ENCODE peak calls at places on chromosomes 1 and 21, in seven cellular contexts. B is neural crest cell, M is AG09309, J is nephron progenitor cell, U is cardiac muscle cell, P is mucosa of descending colon, G is hepatocyte. K is an unnamed sample.

GRCh38 chr1:71857862-71858261 is 424.5 kb downstream of the NEGR1 start:
- DNase-seq in B (no peak), M (no peak), J (no peak), U (peak), P (no peak), G (no peak), K (no peak)

GRCh38 chr1:108678696-108679095 is 13.4 kb upstream of the PRPF38B start:
- DNase-seq in B (no peak), M (no peak), J (no peak), U (no peak), P (no peak), G (no peak), K (no peak)

GRCh38 chr21:22993822-22994574 is 1995.8 kb downstream of the NCAM2 start:
- DNase-seq in B (no peak), M (no peak), J (no peak), U (no peak), P (no peak), G (no peak), K (no peak)

GRCh38 chr21:44462834-44463200 is 7.5 kb downstream of the LRRC3 start:
- DNase-seq in B (no peak), M (no peak), J (no peak), U (no peak), P (no peak), G (no peak), K (no peak)

GRCh38 chr1:8862528-8862927 is 16.0 kb downstream of the ENO1 start:
- DNase-seq in B (peak), M (no peak), J (peak), U (peak), P (no peak), G (no peak), K (no peak)

GRCh38 chr1:56833088-56833487 is 13.9 kb upstream of the FYB2 start:
- DNase-seq in B (no peak), M (no peak), J (no peak), U (peak), P (no peak), G (no peak), K (no peak)

GRCh38 chr1:75632350-75632949 is 21.5 kb upstream of the SLC44A5 start:
- DNase-seq in B (peak), M (peak), J (peak), U (peak), P (peak), G (peak), K (peak)

GRCh38 chr1:111561328-111561727 is 57.9 kb upstream of the ADORA3 start:
- DNase-seq in B (no peak), M (no peak), J (no peak), U (no peak), P (no peak), G (no peak), K (no peak)

DNA sequence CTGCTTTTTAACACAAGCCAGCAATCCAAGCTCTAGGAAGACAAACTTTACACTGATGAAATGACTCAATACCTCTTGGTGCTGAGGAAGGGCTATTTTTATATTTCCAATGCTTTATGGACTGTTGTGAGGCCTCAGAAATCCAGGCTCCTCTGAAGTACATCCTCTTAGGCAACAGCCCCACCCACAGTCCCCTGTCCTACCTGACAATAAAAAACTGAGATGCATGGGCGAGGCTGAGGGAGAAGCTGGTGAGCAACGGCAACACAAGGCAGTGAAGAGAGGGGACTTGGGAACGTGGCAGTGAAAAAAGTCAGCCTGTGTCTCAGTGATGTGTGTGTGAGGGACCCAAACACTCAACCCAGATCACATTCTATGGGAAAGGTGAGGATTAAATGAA is 10.1 kb upstream of the CPT2 start:
- DNase-seq in B (no peak), M (no peak), J (no peak), U (no peak), P (peak), G (no peak), K (no peak)
- TF ChIP-seq CTCF in B (no peak), M (no peak), J (no peak), U (no peak), P (no peak), G (no peak), K (no peak)

DNA sequence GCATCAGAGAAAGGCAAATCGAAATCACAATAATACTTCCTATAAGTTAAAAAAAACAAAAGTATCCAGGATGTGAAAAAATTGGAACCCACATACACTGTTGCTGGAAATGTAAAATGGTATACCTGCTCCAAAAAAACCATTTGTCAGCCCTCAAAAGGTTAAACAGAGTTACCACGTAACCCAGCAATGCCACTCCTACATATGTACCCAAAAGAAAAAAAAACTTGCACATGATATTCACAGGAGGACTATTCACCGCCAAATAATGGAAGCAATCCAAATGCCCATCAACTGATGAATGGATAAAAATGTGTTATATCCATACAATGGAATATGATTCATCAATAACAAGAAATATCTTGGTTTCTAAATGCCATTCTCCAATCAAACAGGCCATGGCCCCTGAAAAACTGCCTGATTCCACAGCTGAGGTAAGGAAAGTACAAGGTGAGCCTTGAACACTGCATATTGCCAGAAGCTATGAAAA is 38.8 kb upstream of the PSMG1 start:
- DNase-seq in B (no peak), M (no peak), J (no peak), U (no peak), P (no peak), G (no peak), K (no peak)
- TF ChIP-seq CTCF in B (no peak), M (no peak), J (no peak), U (no peak), P (no peak), G (no peak), K (no peak)

GRCh38 chr1:245678866-245679411 is 524.2 kb downstream of the KIF26B start:
- DNase-seq in B (no peak), M (no peak), J (no peak), U (no peak), P (no peak), G (no peak), K (no peak)

GRCh38 chr1:245677446-245678240 is 522.9 kb downstream of the KIF26B start:
- DNase-seq in B (no peak), M (no peak), J (no peak), U (no peak), P (no peak), G (no peak), K (no peak)

GRCh38 chr1:245682638-245683376 is 528.0 kb downstream of the KIF26B start:
- DNase-seq in B (no peak), M (no peak), J (no peak), U (peak), P (no peak), G (no peak), K (no peak)

GRCh38 chr1:245680395-245680794 is 525.6 kb downstream of the KIF26B start:
- DNase-seq in B (no peak), M (no peak), J (no peak), U (no peak), P (no peak), G (no peak), K (no peak)

DNA sequence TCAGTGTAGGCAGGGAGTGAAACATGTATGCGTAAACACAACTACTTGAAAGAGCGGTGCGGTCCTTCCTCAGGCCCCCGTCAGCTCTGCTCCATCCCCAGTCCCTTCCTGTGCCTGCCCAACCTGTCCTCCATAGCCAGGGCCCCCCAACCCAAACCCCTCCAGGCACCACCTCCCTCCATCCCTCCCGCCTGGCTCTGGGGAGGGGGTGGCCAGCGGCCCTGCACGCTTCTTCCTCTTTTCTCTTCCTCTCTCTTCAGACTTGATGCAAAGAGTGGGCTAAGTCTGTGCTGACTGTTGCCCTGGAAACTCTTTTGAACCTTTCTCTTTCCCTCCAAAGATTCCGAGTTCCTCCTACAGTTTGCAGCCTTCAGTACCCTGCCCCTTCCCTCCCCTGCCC is 525.0 kb downstream of the KIF26B start:
- DNase-seq in B (no peak), M (no peak), J (no peak), U (no peak), P (no peak), G (no peak), K (no peak)
- TF ChIP-seq CTCF in B (no peak), M (no peak), J (no peak), U (no peak), P (no peak), G (no peak), K (no peak)

DNA sequence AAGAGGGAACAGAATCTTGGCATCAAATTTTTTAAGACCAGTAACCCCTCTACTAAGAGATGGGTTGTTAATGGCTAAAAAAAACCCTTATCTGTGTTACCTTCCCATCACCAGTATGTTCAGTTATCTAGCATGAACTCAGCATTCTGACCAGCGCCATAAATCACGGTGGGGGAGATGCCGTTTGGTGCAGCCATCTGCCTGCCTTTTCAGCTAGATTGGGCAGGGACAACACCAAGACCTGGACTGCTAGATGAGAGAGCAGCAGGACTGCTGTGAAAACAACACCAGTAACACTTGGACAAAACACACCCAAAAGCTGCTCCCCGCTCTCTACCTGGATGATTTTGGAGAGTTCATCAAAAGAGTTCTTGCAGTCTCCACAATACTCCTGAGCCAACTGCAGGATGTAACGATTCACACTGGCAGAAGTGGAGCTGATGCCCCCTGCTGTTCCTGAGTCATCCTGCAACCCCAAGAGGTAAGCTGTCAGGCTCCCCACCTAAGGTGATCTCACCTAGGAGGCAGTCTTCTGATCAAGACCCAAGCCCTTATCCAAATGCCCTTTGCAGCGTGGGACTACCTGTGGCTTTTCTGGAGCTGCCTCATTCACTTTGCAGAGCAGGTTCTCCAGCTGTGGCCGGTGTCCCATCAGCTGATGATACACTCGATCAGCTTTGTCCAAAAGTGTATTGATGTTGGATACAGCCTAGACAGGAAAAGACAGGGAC is 96.5 kb downstream of the UBR4 start:
- DNase-seq in B (peak), M (no peak), J (peak), U (peak), P (peak), G (peak), K (peak)
- TF ChIP-seq CTCF in B (peak), M (peak), J (peak), U (peak), P (no peak), G (peak), K (peak)

GRCh38 chr1:224357626-224358124 is 996 bp downstream of the CNIH4 start:
- DNase-seq in B (no peak), M (peak), J (no peak), U (peak), P (no peak), G (peak), K (no peak)
- TF ChIP-seq CTCF in B (peak), M (no peak), J (no peak), U (no peak), P (no peak), G (no peak), K (no peak)

DNA sequence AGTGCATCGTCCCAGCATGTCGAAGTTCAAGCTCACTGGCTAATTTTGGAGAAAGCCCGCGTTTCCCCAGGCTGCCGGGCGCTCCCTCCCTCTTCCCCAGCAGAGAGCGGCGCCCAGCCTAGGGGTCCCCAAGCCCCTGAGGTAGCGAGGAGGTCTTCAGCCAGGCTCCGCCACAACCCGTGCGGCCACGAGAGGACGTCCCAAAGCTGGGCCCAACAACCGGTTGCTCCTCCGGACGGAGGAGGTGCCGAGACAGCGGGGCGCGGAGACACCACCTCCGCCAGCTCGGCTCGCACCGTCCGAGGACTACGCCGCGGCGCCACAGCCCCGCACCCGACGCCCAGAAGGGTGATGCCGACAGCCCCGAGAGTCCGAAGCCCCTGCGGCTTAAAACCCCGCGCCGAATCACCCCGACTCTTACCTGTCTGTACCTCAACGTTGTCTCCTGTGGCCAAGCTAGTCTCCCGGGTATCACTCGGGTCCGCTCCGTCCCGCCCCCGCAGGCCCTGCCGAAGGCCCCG is at the start of gene DENND2C:
- DNase-seq in B (no peak), M (no peak), J (no peak), U (no peak), P (no peak), G (no peak), K (no peak)
- TF ChIP-seq CTCF in B (peak), M (no peak), J (no peak), U (no peak), P (no peak), G (no peak), K (no peak)

DNA sequence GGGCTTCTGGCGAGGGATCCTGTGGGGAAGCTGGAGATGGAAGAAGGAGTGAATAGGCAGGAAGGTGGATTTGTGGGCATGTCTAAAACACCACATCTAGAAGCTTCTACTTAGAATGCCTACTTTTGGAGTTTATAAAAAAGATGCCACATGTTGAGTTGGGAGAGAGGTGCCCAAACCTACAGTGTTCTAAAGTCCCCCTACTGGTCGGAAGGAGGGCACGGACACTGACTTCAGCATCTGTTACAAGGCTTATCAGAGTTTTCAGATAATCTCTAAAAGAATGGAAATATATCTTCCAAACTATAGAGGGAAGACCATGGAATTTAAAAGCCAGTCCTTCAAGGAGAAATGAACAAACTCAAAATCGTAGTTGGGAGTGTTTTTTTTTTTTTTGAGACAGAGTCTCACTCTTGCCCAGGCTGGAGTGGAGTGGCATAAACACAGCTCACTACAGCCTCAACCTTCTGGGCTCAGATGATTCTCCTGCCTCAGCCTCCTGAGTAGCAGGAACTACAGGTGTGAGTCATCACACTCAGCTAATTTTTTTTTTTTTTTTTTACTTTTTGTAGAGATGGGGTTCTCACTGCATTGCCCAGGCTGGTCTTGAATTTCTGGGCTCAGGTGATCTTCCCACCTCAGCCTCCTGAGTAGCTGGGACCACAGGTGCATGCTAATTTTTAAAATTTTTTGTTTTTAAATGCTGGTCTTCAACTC is 14.8 kb downstream of the IBA57 start:
- DNase-seq in B (no peak), M (no peak), J (no peak), U (peak), P (no peak), G (no peak), K (no peak)
- TF ChIP-seq CTCF in B (peak), M (peak), J (peak), U (peak), P (no peak), G (peak), K (peak)